ENCODE peak calls at places on chromosomes 4 and X, in seven cellular contexts. P, B, E, U, I, W and N are unnamed samples. For H3K4me1, the result is how much of the 10 kb centered on the place peaks cover.

GRCh38 chr4:85913925-85914694 is 439.2 kb downstream of the ARHGAP24 start:
- DNase-seq in P (no peak), U (no peak), I (no peak), E (no peak), W (no peak), B (no peak), N (no peak)

GRCh38 chr4:5638316-5638715 is 70.0 kb downstream of the EVC2 start:
- DNase-seq in P (no peak), I (no peak), W (no peak), E (no peak), B (no peak), U (no peak), N (no peak)

GRCh38 chr4:95377511-95377910 is 171.3 kb downstream of the UNC5C start:
- DNase-seq in B (no peak), E (no peak), I (no peak), U (no peak), W (no peak), P (no peak), N (peak)

GRCh38 chr4:141158219-141158618 is 24.9 kb upstream of the RNF150 start:
- DNase-seq in W (no peak), B (no peak), I (no peak), P (no peak), E (no peak), U (peak), N (peak)

GRCh38 chr4:75512336-75513211 is 1.6 kb downstream of the RCHY1 start:
- DNase-seq in P (no peak), U (peak), W (no peak), E (no peak), B (no peak), I (no peak), N (peak)

GRCh38 chr4:96004341-96004740 is 164.4 kb downstream of the PDHA2 start:
- DNase-seq in U (no peak), W (no peak), B (no peak), P (no peak), E (no peak), I (no peak), N (no peak)

GRCh38 chrX:11787564-11787963 is 29.5 kb downstream of the MSL3 start:
- DNase-seq in W (peak), U (no peak), I (no peak), E (peak), P (peak), B (peak), N (peak)

GRCh38 chr4:6732441-6733357 is 16.7 kb downstream of the BLOC1S4 start:
- DNase-seq in U (no peak), B (no peak), E (peak), I (peak), P (peak), W (no peak), N (no peak)

GRCh38 chr4:188976644-188977115 is 837.4 kb downstream of the TRIML1 start:
- DNase-seq in W (peak), E (no peak), I (no peak), B (no peak), P (no peak), U (peak), N (peak)

GRCh38 chrX:114959729-114960128 is 57.7 kb downstream of the IL13RA2 start:
- DNase-seq in I (no peak), B (no peak), U (peak), E (no peak), P (no peak), W (no peak), N (no peak)

GRCh38 chr4:1721003-1721665 is at the start of the genes TACC3 and TMEM129:
- DNase-seq in W (peak), I (peak), P (peak), E (peak), B (peak), U (peak), N (peak)

GRCh38 chr4:129335263-129335662 is 239.3 kb downstream of the C4orf33 start:
- DNase-seq in U (no peak), B (no peak), P (no peak), W (no peak), E (no peak), I (no peak), N (no peak)

GRCh38 chr4:83771113-83771705 is 235.3 kb downstream of the GPAT3 start:
- DNase-seq in B (no peak), P (no peak), E (peak), I (no peak), W (peak), U (peak), N (peak)

GRCh38 chr4:38566811-38567398 is 97.1 kb upstream of the KLF3 start:
- DNase-seq in E (no peak), P (no peak), U (no peak), W (no peak), I (no peak), B (no peak), N (no peak)

GRCh38 chr4:40586034-40586433 is 43.6 kb downstream of the RBM47 start:
- DNase-seq in U (no peak), I (no peak), W (no peak), E (no peak), B (no peak), P (no peak), N (no peak)

GRCh38 chrX:115330498-115331138 is 41.1 kb downstream of the LUZP4 start:
- DNase-seq in P (peak), I (peak), B (no peak), W (peak), U (peak), E (no peak), N (peak)

GRCh38 chr4:166400270-166400894 is 527.3 kb downstream of the TLL1 start:
- DNase-seq in P (no peak), B (no peak), I (no peak), E (no peak), U (no peak), W (no peak), N (no peak)

GRCh38 chrX:48919947-48920712 is 1.3 kb upstream of the PIM2 start:
- DNase-seq in I (no peak), W (no peak), P (no peak), E (no peak), U (no peak), B (peak), N (no peak)

GRCh38 chrX:97806238-97806637 is 922.5 kb downstream of the RPA4 start:
- DNase-seq in I (no peak), P (no peak), E (no peak), W (no peak), B (no peak), U (no peak), N (no peak)
- H3K4me1 ChIP-seq in I (under half), P (under half), E (under half), W (under half), B (under half), U (under half), N (under half)

DNA sequence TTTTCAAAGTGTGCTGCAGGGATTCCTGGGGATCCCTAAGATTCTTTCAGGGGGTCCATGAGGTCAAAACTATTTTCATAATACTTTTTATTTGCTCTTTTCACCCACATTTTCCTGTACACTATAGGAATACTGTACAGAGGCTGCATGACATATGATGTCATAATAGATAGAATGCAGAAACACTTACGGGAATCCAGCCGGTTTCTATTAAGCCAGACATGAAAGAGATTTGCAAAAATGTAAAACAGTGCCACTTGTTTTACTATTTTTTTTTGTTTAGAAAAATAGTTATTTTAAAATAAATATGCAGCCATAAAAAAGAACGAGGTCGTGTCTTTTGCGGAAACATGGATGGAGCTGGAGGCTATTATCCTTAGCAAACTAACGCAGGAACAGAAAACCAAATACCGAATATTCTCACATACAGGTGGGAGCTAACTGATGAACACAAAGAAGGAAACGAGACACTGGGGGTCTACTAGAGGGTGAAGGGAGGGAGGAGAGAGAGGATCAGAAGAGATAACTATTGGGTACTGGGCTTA is 5.0 kb downstream of the ZFX start:
- DNase-seq in P (no peak), I (no peak), U (no peak), E (no peak), B (no peak), W (no peak), N (no peak)
- H3K4me1 ChIP-seq in P (half or more), I (under half), U (under half), E (half or more), B (half or more), W (under half), N (under half)

DNA sequence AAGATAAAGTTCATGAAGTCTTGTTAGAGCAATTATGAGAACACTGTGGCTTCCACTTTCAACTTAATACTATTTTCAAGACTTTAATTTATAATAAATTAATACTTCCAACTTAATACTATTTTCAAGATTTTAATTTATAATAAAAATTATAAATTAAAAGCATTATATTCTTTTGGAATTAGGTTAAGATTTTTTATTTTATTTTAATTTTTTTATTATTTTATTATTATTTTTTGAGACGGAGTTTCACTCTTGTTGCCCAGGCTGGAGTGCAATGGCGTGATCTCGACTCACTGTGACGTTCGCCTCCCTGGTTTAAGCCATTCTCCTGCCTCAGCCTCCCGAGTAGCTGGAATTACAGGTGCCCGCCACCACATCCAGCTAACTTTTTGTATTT is 126.0 kb upstream of the GUCY1A1 start:
- DNase-seq in W (no peak), B (no peak), U (no peak), E (no peak), P (no peak), I (no peak), N (no peak)
- H3K4me1 ChIP-seq in W (under half), B (under half), U (under half), E (under half), P (under half), I (under half), N (under half)

DNA sequence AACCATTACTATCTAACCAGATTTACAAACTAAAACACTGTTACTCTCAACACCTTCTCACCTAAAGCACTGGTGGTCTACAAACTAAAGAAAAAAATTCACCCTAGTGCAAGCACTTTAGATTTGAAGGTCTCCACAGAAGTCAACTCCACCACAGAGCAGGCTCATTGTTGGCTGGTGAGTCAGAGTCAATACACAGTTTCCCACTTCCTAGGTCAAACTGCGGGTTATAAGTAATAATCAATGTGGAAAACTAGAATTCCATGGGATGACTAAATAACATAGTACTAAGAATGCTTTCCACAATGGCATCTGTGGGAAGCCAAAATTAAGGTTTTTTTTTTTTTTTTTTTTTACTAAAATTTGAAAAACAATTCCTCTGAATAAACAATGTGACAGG is 191.8 kb downstream of the PDGFC start:
- DNase-seq in E (no peak), P (no peak), B (no peak), I (no peak), U (no peak), W (no peak), N (no peak)
- H3K4me1 ChIP-seq in E (under half), P (under half), B (under half), I (half or more), U (under half), W (under half), N (under half)